ENCODE peak calls at places on chromosomes 3 and 15, in four cellular contexts. D is Karpas-422; V is CD8-positive, alpha-beta memory T cell; T is A549. C is an unnamed sample. For H3K9me3, the result is how much of the 10 kb centered on the place peaks cover.

GRCh38 chr15:39242345-39242744 is 338.5 kb upstream of the THBS1 start:
- DNase-seq in D (no peak), V (no peak), T (no peak), C (no peak)

GRCh38 chr3:18740631-18741583 is 315.8 kb upstream of the SATB1 start:
- DNase-seq in V (peak), D (no peak), T (no peak), C (no peak)

GRCh38 chr3:67647390-67647878 is 7.0 kb downstream of the SUCLG2 start:
- DNase-seq in T (peak), V (no peak), D (no peak), C (no peak)

GRCh38 chr3:154015307-154015706 is 105.9 kb upstream of the ARHGEF26 start:
- DNase-seq in D (no peak), V (no peak), T (no peak), C (no peak)

GRCh38 chr15:61069369-61070075 is 159.6 kb downstream of the RORA start:
- DNase-seq in V (no peak), T (no peak), D (no peak), C (no peak)

GRCh38 chr3:142861926-142862325 is 27.0 kb downstream of the PCOLCE2 start:
- DNase-seq in D (no peak), T (no peak), V (no peak), C (no peak)

GRCh38 chr3:42746455-42747450 is 26.3 kb downstream of the CCDC13 start:
- DNase-seq in T (no peak), D (no peak), V (no peak), C (peak)

GRCh38 chr15:64045774-64046346 is 425 bp downstream of the DAPK2 start:
- DNase-seq in T (peak), D (peak), V (no peak), C (no peak)

GRCh38 chr15:79990997-79991334 is 20.0 kb upstream of the BCL2A1 start:
- DNase-seq in T (no peak), V (no peak), D (no peak), C (no peak)

GRCh38 chr3:114690896-114691295 is 397.1 kb downstream of the TIGIT start:
- DNase-seq in V (no peak), T (no peak), D (no peak), C (no peak)

GRCh38 chr15:52292780-52293392 is 2.7 kb downstream of the MYO5C start:
- DNase-seq in D (no peak), V (no peak), T (no peak), C (no peak)

GRCh38 chr15:47300596-47300995 is 416.7 kb upstream of the SEMA6D start:
- DNase-seq in V (no peak), T (no peak), D (no peak), C (no peak)

GRCh38 chr15:89822951-89823701 is 8.5 kb upstream of the ANPEP start:
- DNase-seq in D (no peak), T (no peak), V (no peak), C (peak)

GRCh38 chr3:144272715-144273114 is 301.1 kb downstream of the DIPK2A start:
- DNase-seq in D (no peak), T (no peak), V (no peak), C (no peak)

GRCh38 chr3:11185564-11186317 is 31.4 kb downstream of the HRH1 start:
- DNase-seq in V (no peak), D (no peak), T (peak), C (no peak)

GRCh38 chr15:85044251-85044853 is 62.7 kb downstream of the PDE8A start:
- DNase-seq in T (peak), V (peak), D (peak), C (no peak)

GRCh38 chr3:118059096-118059495 is 975.5 kb downstream of the IGSF11 start:
- DNase-seq in V (no peak), T (no peak), D (no peak), C (no peak)

GRCh38 chr3:34212671-34213070 is 414.2 kb downstream of the PDCD6IP start:
- DNase-seq in D (no peak), V (no peak), T (no peak), C (peak)

GRCh38 chr3:127714866-127715265 is 42.1 kb downstream of the ABTB1 start:
- DNase-seq in D (no peak), V (no peak), T (no peak), C (no peak)

GRCh38 chr15:99404454-99404853 is 153.2 kb downstream of the LRRC28 start:
- DNase-seq in T (no peak), D (no peak), V (no peak), C (no peak)

GRCh38 chr3:12178091-12178820 is 19.5 kb upstream of the TIMP4 start:
- DNase-seq in V (no peak), D (no peak), T (no peak), C (peak)

GRCh38 chr3:5122741-5123706 is 932 bp downstream of the ARL8B start:
- DNase-seq in V (peak), T (peak), D (peak), C (peak)

GRCh38 chr3:12476238-12476897 is 7.9 kb upstream of the TSEN2 start:
- DNase-seq in T (no peak), V (no peak), D (no peak), C (no peak)

GRCh38 chr3:153614563-153614962 is 452.5 kb downstream of the RAP2B start:
- DNase-seq in D (no peak), T (no peak), V (no peak), C (no peak)

GRCh38 chr3:57227930-57228733 is 603 bp downstream of the APPL1 start:
- DNase-seq in T (peak), D (peak), V (peak), C (peak)

GRCh38 chr3:42120866-42121265 is 29.7 kb downstream of the TRAK1 start:
- DNase-seq in D (no peak), T (no peak), V (no peak), C (no peak)

GRCh38 chr15:99454941-99455795 is 110.6 kb upstream of the MEF2A start:
- DNase-seq in D (no peak), T (no peak), V (no peak), C (peak)

GRCh38 chr15:38215707-38216106 is 36.9 kb upstream of the SPRED1 start:
- DNase-seq in T (no peak), D (peak), V (no peak), C (no peak)

GRCh38 chr3:58656631-58657030 is 9.9 kb downstream of the FAM3D start:
- DNase-seq in T (no peak), V (no peak), D (no peak), C (no peak)

DNA sequence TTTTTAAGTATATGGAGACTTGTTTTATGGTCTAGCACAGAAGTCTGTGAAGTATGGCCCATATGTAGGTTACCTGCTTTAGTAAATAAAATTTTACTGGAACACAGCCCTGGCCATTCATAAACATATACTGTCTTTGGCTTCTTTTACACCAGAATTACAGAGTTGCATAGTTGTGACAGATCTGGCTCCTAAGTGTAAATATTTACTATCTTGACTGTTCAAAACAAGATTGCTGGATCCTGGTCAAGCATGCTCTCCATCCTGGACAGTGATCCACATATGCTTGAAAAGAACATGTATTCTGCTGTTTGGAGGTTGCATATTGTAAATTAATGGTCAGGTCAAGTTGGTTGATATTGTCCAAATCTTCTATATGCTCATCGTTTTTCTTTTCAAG is 57.9 kb downstream of the STT3B start:
- DNase-seq in T (no peak), V (no peak), D (no peak), C (no peak)
- H3K9me3 ChIP-seq in T (under half), V (under half), D (under half), C (under half)

GRCh38 chr3:75951941-75952340 is 166.6 kb upstream of the ZNF717 start:
- DNase-seq in V (no peak), D (no peak), T (no peak), C (no peak)
- H3K9me3 ChIP-seq in V (under half), D (under half), T (under half), C (under half)

DNA sequence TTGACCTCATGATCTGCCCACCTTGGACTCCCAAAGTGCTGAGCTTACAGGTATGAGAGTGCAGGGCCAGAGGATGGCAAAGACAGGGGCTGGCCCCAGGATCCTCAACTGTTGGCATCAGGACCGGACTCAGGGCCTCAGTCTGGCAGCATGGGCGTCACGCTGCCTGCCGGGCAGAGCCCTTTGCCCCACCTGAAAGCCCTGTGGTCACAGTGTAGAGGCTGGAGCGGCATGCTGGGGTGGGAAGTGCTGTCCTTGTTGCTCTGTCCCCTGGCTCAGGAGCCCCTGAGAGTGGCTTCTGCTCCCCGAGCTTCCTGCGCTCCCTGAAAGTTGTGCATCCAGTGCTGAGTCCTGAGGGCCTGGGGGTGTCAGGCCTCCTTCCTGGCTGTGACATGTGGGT is 147.1 kb downstream of the OR4M2 start:
- DNase-seq in T (no peak), V (no peak), D (no peak), C (no peak)
- H3K9me3 ChIP-seq in T (under half), V (under half), D (under half), C (under half)

DNA sequence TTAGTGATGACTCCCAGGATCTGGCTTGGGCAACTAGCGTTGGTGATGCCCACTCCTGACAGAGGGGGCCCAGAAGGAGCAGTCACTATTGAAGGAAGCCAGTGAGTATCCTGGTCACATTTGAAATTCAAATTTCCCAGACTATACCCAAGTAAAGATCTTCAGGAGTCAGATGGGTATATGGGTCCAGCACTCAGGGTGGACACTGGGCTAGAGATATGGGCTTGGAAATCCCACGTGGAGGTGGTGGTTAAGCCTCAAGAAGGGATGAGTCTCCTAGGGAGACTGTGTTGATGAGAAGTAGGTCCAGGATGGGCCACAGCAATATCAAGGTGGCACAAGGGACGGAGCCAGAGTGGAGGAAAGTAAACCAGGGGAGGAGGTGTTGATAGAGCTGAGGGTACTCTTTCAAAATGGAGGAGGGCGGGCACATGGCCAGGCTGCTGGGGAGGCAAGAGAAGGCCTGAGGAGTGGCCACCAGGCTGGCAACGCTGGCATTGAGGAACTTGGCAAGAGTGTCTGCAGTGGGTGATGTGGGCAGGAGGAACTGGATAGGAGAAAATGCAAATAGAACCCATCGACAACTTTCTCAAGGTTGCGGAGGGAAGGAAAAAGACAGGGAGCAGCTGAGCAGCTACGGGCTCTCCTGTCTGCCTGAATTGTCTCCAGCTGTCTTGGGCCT is 3.7 kb upstream of the SLCO2A1 start:
- DNase-seq in V (no peak), T (no peak), D (no peak), C (no peak)
- H3K9me3 ChIP-seq in V (under half), T (under half), D (under half), C (under half)

DNA sequence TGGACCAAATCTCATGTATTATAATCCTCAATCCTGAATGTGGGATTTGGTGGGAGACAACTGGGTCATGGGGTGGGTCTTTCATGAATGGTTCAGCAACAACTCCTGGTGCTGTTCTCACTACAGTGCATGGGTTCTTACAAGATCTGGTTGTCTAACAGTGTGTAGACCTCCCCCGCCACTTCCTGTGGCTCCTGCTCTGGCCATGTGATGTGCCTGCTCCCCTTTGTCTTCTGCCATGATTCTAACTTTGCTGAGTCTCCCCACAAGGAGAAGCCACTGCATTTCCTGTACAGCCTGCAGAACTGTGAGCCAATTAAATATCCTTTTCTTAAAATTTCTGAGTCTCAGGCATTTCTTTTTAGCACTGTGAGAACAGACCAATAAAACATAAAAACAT is 557.5 kb downstream of the GOLGA6L6 start:
- DNase-seq in T (no peak), D (no peak), V (no peak), C (no peak)
- H3K9me3 ChIP-seq in T (under half), D (under half), V (under half), C (under half)

DNA sequence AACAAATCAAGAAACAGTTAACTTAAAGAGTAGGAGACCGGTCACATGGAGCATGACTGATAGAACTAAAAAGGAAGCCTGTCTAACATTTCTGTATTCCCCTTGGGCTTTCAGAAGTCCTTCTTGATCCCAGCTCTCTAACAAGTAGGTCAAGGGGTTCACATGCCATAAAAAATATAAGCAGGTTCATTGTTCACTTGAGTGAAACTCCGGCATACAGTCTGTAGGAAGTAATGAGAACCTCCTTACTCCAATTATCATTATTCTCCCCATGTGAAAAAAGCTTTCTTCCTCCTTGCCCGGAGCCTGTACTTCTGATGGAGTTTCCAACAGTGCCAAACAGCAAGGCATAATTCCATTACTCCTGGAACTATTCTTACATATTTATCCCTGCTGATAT is 242.8 kb upstream of the CNTN4 start:
- DNase-seq in T (no peak), D (no peak), V (no peak), C (no peak)
- H3K9me3 ChIP-seq in T (under half), D (under half), V (under half), C (under half)

GRCh38 chr15:25052191-25052999 is 97.6 kb downstream of the SNRPN start:
- DNase-seq in V (no peak), T (no peak), D (no peak), C (no peak)
- H3K9me3 ChIP-seq in V (half or more), T (half or more), D (half or more), C (half or more)

GRCh38 chr15:27127834-27128570 is 157.0 kb downstream of the GABRG3 start:
- DNase-seq in T (no peak), V (no peak), D (no peak), C (no peak)

GRCh38 chr15:27134481-27134880 is 163.5 kb downstream of the GABRG3 start:
- DNase-seq in D (no peak), V (no peak), T (no peak), C (no peak)

GRCh38 chr15:27137127-27137526 is 166.1 kb downstream of the GABRG3 start:
- DNase-seq in D (no peak), T (no peak), V (no peak), C (no peak)

DNA sequence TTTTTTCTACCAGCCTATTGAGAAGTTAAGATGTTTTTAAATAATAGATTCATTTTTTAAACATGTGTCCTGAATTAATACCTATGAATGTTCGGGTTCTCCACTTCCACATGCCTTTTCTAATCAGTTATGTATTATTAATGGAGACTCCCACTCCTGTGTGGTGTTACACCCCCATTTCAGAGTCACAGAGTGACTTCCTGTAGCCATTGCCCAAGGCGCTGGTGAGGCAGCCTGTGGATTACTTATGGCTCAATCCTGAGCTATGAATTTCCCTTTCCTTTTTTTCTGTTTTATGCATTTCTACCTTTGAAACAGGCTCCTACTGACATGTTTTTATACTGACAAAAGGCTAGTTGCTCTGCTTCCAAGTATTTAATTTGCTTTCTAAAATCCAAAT is 162.3 kb downstream of the GABRG3 start:
- DNase-seq in V (no peak), T (no peak), D (no peak), C (no peak)
- H3K9me3 ChIP-seq in V (under half), T (under half), D (under half), C (under half)

GRCh38 chr15:95699578-95699977 is 630.9 kb upstream of the NR2F2 start:
- DNase-seq in V (no peak), D (no peak), T (no peak), C (no peak)

GRCh38 chr15:95693917-95694316 is 636.6 kb upstream of the NR2F2 start:
- DNase-seq in T (no peak), V (no peak), D (no peak), C (no peak)

GRCh38 chr15:95701410-95701809 is 629.1 kb upstream of the NR2F2 start:
- DNase-seq in V (no peak), T (no peak), D (no peak), C (no peak)

GRCh38 chr15:95698230-95698629 is 632.3 kb upstream of the NR2F2 start:
- DNase-seq in T (no peak), V (no peak), D (no peak), C (no peak)

GRCh38 chr15:95698971-95699370 is 631.5 kb upstream of the NR2F2 start:
- DNase-seq in V (no peak), T (no peak), D (no peak), C (no peak)
- H3K9me3 ChIP-seq in V (under half), T (under half), D (under half), C (under half)

C was measured in left lung.